ENCODE peak calls at places on chromosomes 2 and 18, in six cellular contexts. T, Y, X, C, M and U are unnamed samples.

GRCh38 chr18:35692866-35693265 is 111.3 kb downstream of the GALNT1 start:
- DNase-seq in T (no peak), Y (no peak), X (no peak), C (no peak), M (no peak), U (no peak)

GRCh38 chr2:234444888-234445287 is 52.0 kb downstream of the ARL4C start:
- DNase-seq in T (peak; percentile 98), Y (peak; percentile 92), X (peak; percentile 89), C (peak; percentile 94), M (no peak), U (no peak)

GRCh38 chr2:170812716-170813585 is 3.7 kb upstream of the GAD1 start:
- DNase-seq in T (peak; percentile 56), Y (peak; percentile 86), X (peak; percentile 54), C (peak; percentile 60), M (no peak), U (no peak)

GRCh38 chr2:128413014-128413717 is 94.5 kb upstream of the HS6ST1 start:
- DNase-seq in T (no peak), Y (no peak), X (no peak), C (no peak), M (no peak), U (peak; percentile 23)

GRCh38 chr18:42113529-42114191 is 158.6 kb downstream of the PIK3C3 start:
- DNase-seq in T (peak; percentile 44), Y (peak; percentile 67), X (no peak), C (peak; percentile 10), M (no peak), U (no peak)

GRCh38 chr18:30487962-30488361 is 554.6 kb downstream of the DSC3 start:
- DNase-seq in T (peak; percentile 66), Y (peak; percentile 69), X (no peak), C (peak; percentile 60), M (no peak), U (no peak)

GRCh38 chr2:33167655-33168245 is 221.0 kb downstream of the LTBP1 start:
- DNase-seq in T (peak; percentile 76), Y (no peak), X (no peak), C (no peak), M (no peak), U (no peak)

GRCh38 chr2:71860381-71860926 is 287.2 kb downstream of the CYP26B1 start:
- DNase-seq in T (no peak), Y (no peak), X (no peak), C (no peak), M (no peak), U (no peak)

GRCh38 chr18:22667616-22668422 is 250.1 kb upstream of the CTAGE1 start:
- DNase-seq in T (peak; percentile 99), Y (peak; percentile 97), X (no peak), C (peak; percentile 98), M (no peak), U (no peak)

GRCh38 chr2:101125374-101125773 is 25.8 kb downstream of the TBC1D8 start:
- DNase-seq in T (peak; percentile 44), Y (no peak), X (no peak), C (no peak), M (no peak), U (no peak)

GRCh38 chr18:35905436-35905835 is 67.0 kb upstream of the RMP24 start:
- DNase-seq in T (no peak), Y (no peak), X (no peak), C (no peak), M (no peak), U (no peak)

GRCh38 chr2:70399046-70399445 is 97.2 kb upstream of the FAM136A start:
- DNase-seq in T (no peak), Y (no peak), X (no peak), C (no peak), M (no peak), U (no peak)

GRCh38 chr2:109335586-109336266 is 206.7 kb downstream of the SH3RF3 start:
- DNase-seq in T (peak; percentile 86), Y (peak; percentile 87), X (no peak), C (peak; percentile 55), M (no peak), U (no peak)

GRCh38 chr2:84963692-84964405 is 7.1 kb upstream of the KCMF1 start:
- DNase-seq in T (peak; percentile 81), Y (peak; percentile 74), X (no peak), C (peak; percentile 78), M (no peak), U (no peak)